ENCODE peak calls at places on chromosomes 7 and 10, in five cellular contexts. P, J, L, I and O are unnamed samples.

GRCh38 chr10:89515031-89515841 is 20.2 kb downstream of the SLC16A12 start:
- DNase-seq in P (no peak), J (peak), L (no peak), I (peak), O (peak)

GRCh38 chr7:132601783-132602182 is 25.5 kb upstream of the PLXNA4 start:
- DNase-seq in P (no peak), J (no peak), L (no peak), I (no peak), O (no peak)

GRCh38 chr10:79454259-79454658 is 8.8 kb upstream of the ZCCHC24 start:
- DNase-seq in P (peak), J (peak), L (no peak), I (no peak), O (no peak)

GRCh38 chr10:124388823-124389612 is 29.7 kb downstream of the OAT start:
- DNase-seq in P (peak), J (peak), L (peak), I (peak), O (peak)

GRCh38 chr7:1755783-1756626 is 85.9 kb downstream of the ELFN1 start:
- DNase-seq in P (no peak), J (no peak), L (no peak), I (no peak), O (no peak)

GRCh38 chr7:141754939-141755338 is 9.0 kb upstream of the TAS2R3 start:
- DNase-seq in P (no peak), J (no peak), L (no peak), I (no peak), O (no peak)

GRCh38 chr10:79438021-79438698 is 7.3 kb downstream of the ZCCHC24 start:
- DNase-seq in P (no peak), J (no peak), L (no peak), I (no peak), O (no peak)

GRCh38 chr7:47878662-47879061 is 69.6 kb downstream of the PKD1L1 start:
- DNase-seq in P (no peak), J (no peak), L (no peak), I (peak), O (no peak)

GRCh38 chr7:38374507-38374906 is 101.1 kb upstream of the TARP start:
- DNase-seq in P (no peak), J (no peak), L (no peak), I (no peak), O (no peak)

GRCh38 chr7:122301858-122302745 is 2.4 kb downstream of the FEZF1 start:
- DNase-seq in P (no peak), J (no peak), L (no peak), I (no peak), O (no peak)

GRCh38 chr10:60944159-60944909 is at the start of gene RHOBTB1:
- DNase-seq in P (peak), J (no peak), L (peak), I (peak), O (peak)

GRCh38 chr10:3786295-3786981 is 1.4 kb upstream of the KLF6 start:
- DNase-seq in P (no peak), J (no peak), L (no peak), I (peak), O (no peak)

GRCh38 chr10:26222563-26222962 is 6.0 kb downstream of the GAD2 start:
- DNase-seq in P (no peak), J (no peak), L (no peak), I (no peak), O (no peak)

GRCh38 chr7:43559171-43559938 is 23.6 kb upstream of the STK17A start:
- DNase-seq in P (no peak), J (no peak), L (no peak), I (no peak), O (no peak)

GRCh38 chr10:59585046-59585700 is 124.5 kb downstream of the SLC16A9 start:
- DNase-seq in P (no peak), J (no peak), L (no peak), I (no peak), O (no peak)

GRCh38 chr7:27953361-27953760 is 213.4 kb downstream of the TAX1BP1 start:
- DNase-seq in P (no peak), J (no peak), L (no peak), I (no peak), O (no peak)

DNA sequence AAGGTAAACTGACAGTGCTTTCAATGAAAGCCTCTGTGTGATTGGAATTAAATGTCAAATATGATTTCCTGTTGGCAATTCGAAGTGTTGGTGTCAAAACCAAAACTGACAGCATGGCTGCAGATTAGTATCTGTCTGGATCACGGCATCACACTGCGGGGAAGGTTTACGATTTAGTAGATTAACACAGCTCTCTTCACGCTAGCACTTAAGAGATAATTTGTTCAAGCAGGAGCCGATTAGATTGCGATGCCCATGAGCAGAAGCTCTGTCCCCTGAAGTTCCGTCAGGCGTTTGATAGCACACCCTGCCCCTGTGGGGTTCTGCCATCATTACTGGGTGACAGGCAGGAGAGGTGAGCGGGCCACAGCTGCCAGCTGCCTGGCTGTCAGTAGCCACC is 279.5 kb upstream of the AUTS2 start:
- DNase-seq in P (no peak), J (no peak), L (no peak), I (no peak), O (no peak)
- H3K4me3 ChIP-seq in P (no peak), J (no peak), L (no peak), I (no peak), O (no peak)

GRCh38 chr7:157339777-157340677 is 3.2 kb downstream of the DNAJB6 start:
- DNase-seq in P (peak), J (no peak), L (no peak), I (peak), O (peak)
- H3K4me3 ChIP-seq in P (no peak), J (peak), L (no peak), I (peak), O (no peak)

GRCh38 chr10:102919992-102920736 is 2.1 kb downstream of the CNNM2 start:
- DNase-seq in P (no peak), J (no peak), L (no peak), I (no peak), O (no peak)
- H3K4me3 ChIP-seq in P (peak), J (peak), L (peak), I (peak), O (peak)

GRCh38 chr10:102578782-102579181 is 65.5 kb upstream of the TRIM8 start:
- DNase-seq in P (no peak), J (no peak), L (no peak), I (no peak), O (no peak)

GRCh38 chr10:102581401-102581800 is 62.9 kb upstream of the TRIM8 start:
- DNase-seq in P (no peak), J (no peak), L (no peak), I (no peak), O (no peak)

GRCh38 chr10:102582181-102582580 is 62.1 kb upstream of the TRIM8 start:
- DNase-seq in P (no peak), J (no peak), L (no peak), I (no peak), O (no peak)

GRCh38 chr10:102580230-102580629 is 64.0 kb upstream of the TRIM8 start:
- DNase-seq in P (no peak), J (peak), L (no peak), I (no peak), O (no peak)

GRCh38 chr10:102579206-102579790 is 65.0 kb upstream of the TRIM8 start:
- DNase-seq in P (no peak), J (no peak), L (no peak), I (no peak), O (no peak)
- H3K4me3 ChIP-seq in P (no peak), J (no peak), L (no peak), I (peak), O (no peak)

DNA sequence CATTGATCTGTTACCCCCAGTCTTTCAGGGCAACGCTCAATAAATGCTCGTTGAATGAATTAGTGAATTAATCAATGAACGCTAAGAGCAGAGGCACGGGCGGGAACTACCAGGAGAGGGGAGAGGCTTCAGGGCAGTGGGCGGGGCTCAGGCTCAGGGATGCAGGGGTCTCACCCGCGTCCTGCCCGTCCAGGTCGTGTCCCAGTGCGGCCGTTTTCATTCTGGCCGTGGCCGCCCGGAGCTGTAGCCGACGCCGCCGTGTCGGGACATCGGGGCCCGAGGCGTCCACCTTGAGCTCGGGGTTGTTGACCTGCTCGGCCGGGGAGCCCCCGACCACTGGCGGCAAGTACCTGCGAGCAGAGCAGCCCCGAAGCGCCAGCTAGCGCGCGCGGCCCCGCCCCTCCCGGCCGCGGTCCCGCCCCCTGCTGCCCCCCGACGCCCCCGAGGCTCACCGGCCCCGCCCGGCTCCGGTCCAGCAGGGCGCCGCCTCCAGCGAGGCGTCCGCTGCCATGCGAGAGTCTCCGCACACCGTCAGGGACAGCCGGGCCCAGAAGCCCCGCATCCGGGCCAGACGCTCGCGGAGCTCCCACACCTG is 2.8 kb upstream of the GAL3ST4 start:
- DNase-seq in P (no peak), J (no peak), L (no peak), I (no peak), O (no peak)
- H3K4me3 ChIP-seq in P (peak), J (no peak), L (peak), I (peak), O (no peak)